ENCODE peak calls at places on chromosome 21, in seven cellular contexts. One of them, this sample, is unnamed.

GRCh38 chr21:36126166-36126565 is 8.7 kb upstream of the CBR3 start:
- DNase-seq in ELR: no peak
- DNase-seq in GF-D8: no peak
- DNase-seq in kidney epithelial cell: no peak
- DNase-seq in left ventricle myocardium superior: no peak
- DNase-seq in NCI-H1436: no peak
- DNase-seq in mucosa of gallbladder: peak
- DNase-seq in this sample: no peak

GRCh38 chr21:41662761-41663160 is 104.1 kb downstream of the RIPK4 start:
- DNase-seq in mucosa of gallbladder: no peak
- DNase-seq in GF-D8: no peak
- DNase-seq in kidney epithelial cell: no peak
- DNase-seq in ELR: no peak
- DNase-seq in left ventricle myocardium superior: no peak
- DNase-seq in NCI-H1436: no peak
- DNase-seq in this sample: no peak

GRCh38 chr21:28142692-28143091 is 850.0 kb downstream of the LTN1 start:
- DNase-seq in kidney epithelial cell: peak
- DNase-seq in left ventricle myocardium superior: no peak
- DNase-seq in mucosa of gallbladder: no peak
- DNase-seq in GF-D8: no peak
- DNase-seq in NCI-H1436: no peak
- DNase-seq in ELR: peak
- DNase-seq in this sample: peak

GRCh38 chr21:38887750-38888149 is 82.0 kb downstream of the ETS2 start:
- DNase-seq in GF-D8: no peak
- DNase-seq in left ventricle myocardium superior: no peak
- DNase-seq in NCI-H1436: no peak
- DNase-seq in kidney epithelial cell: no peak
- DNase-seq in mucosa of gallbladder: no peak
- DNase-seq in ELR: no peak
- DNase-seq in this sample: no peak

GRCh38 chr21:45304161-45304830 is 16.6 kb upstream of the POFUT2 start:
- DNase-seq in GF-D8: no peak
- DNase-seq in ELR: no peak
- DNase-seq in mucosa of gallbladder: no peak
- DNase-seq in kidney epithelial cell: no peak
- DNase-seq in NCI-H1436: no peak
- DNase-seq in left ventricle myocardium superior: peak
- DNase-seq in this sample: no peak

GRCh38 chr21:31898898-31899630 is 26.2 kb downstream of the HUNK start:
- DNase-seq in mucosa of gallbladder: no peak
- DNase-seq in kidney epithelial cell: no peak
- DNase-seq in ELR: no peak
- DNase-seq in left ventricle myocardium superior: no peak
- DNase-seq in GF-D8: no peak
- DNase-seq in NCI-H1436: no peak
- DNase-seq in this sample: no peak

GRCh38 chr21:15706686-15707085 is 23.1 kb upstream of the USP25 start:
- DNase-seq in GF-D8: no peak
- DNase-seq in ELR: peak
- DNase-seq in mucosa of gallbladder: peak
- DNase-seq in kidney epithelial cell: peak
- DNase-seq in NCI-H1436: no peak
- DNase-seq in left ventricle myocardium superior: no peak
- DNase-seq in this sample: no peak

GRCh38 chr21:40936771-40937261 is 89.9 kb upstream of the DSCAM start:
- DNase-seq in left ventricle myocardium superior: no peak
- DNase-seq in mucosa of gallbladder: no peak
- DNase-seq in GF-D8: no peak
- DNase-seq in kidney epithelial cell: no peak
- DNase-seq in NCI-H1436: no peak
- DNase-seq in ELR: no peak
- DNase-seq in this sample: no peak

GRCh38 chr21:31623664-31624063 is 35.8 kb upstream of the SOD1 start:
- DNase-seq in kidney epithelial cell: no peak
- DNase-seq in ELR: no peak
- DNase-seq in NCI-H1436: no peak
- DNase-seq in mucosa of gallbladder: no peak
- DNase-seq in GF-D8: no peak
- DNase-seq in left ventricle myocardium superior: no peak
- DNase-seq in this sample: no peak

GRCh38 chr21:31557956-31558838 is 101.3 kb upstream of the SOD1 start:
- DNase-seq in NCI-H1436: peak
- DNase-seq in left ventricle myocardium superior: no peak
- DNase-seq in kidney epithelial cell: no peak
- DNase-seq in GF-D8: no peak
- DNase-seq in ELR: peak
- DNase-seq in mucosa of gallbladder: no peak
- DNase-seq in this sample: no peak

GRCh38 chr21:34843562-34843961 is 174.8 kb downstream of the CLIC6 start:
- DNase-seq in ELR: no peak
- DNase-seq in NCI-H1436: no peak
- DNase-seq in mucosa of gallbladder: no peak
- DNase-seq in GF-D8: no peak
- DNase-seq in kidney epithelial cell: no peak
- DNase-seq in left ventricle myocardium superior: no peak
- DNase-seq in this sample: no peak

GRCh38 chr21:28220670-28221069 is 772.0 kb downstream of the LTN1 start:
- DNase-seq in ELR: no peak
- DNase-seq in mucosa of gallbladder: no peak
- DNase-seq in NCI-H1436: no peak
- DNase-seq in kidney epithelial cell: no peak
- DNase-seq in left ventricle myocardium superior: no peak
- DNase-seq in GF-D8: no peak
- DNase-seq in this sample: no peak

GRCh38 chr21:33622253-33622652 is 19.3 kb downstream of the CRYZL1 start:
- DNase-seq in ELR: no peak
- DNase-seq in mucosa of gallbladder: no peak
- DNase-seq in left ventricle myocardium superior: no peak
- DNase-seq in NCI-H1436: no peak
- DNase-seq in kidney epithelial cell: no peak
- DNase-seq in GF-D8: no peak
- DNase-seq in this sample: no peak

GRCh38 chr21:43001316-43001715 is 27.0 kb downstream of the PKNOX1 start:
- DNase-seq in ELR: no peak
- DNase-seq in kidney epithelial cell: no peak
- DNase-seq in NCI-H1436: no peak
- DNase-seq in mucosa of gallbladder: no peak
- DNase-seq in left ventricle myocardium superior: no peak
- DNase-seq in GF-D8: no peak
- DNase-seq in this sample: no peak

GRCh38 chr21:43957629-43958362 is 54.3 kb upstream of the TRAPPC10 start:
- DNase-seq in NCI-H1436: no peak
- DNase-seq in left ventricle myocardium superior: no peak
- DNase-seq in mucosa of gallbladder: no peak
- DNase-seq in ELR: no peak
- DNase-seq in kidney epithelial cell: no peak
- DNase-seq in GF-D8: no peak
- DNase-seq in this sample: no peak

GRCh38 chr21:32708069-32708468 is 19.7 kb downstream of the SYNJ1 start:
- DNase-seq in left ventricle myocardium superior: no peak
- DNase-seq in GF-D8: no peak
- DNase-seq in NCI-H1436: no peak
- DNase-seq in mucosa of gallbladder: no peak
- DNase-seq in ELR: no peak
- DNase-seq in kidney epithelial cell: no peak
- DNase-seq in this sample: no peak

This sample was measured in GDM1.